ENCODE peak calls at places on chromosomes 13 and 19, in eight cellular contexts. One of them, this sample, is unnamed.

GRCh38 chr13:113123226-113124150 is 889 bp downstream of the F10 start:
- DNase-seq in Peyer's patch: peak; percentile 42
- DNase-seq in stomach: no peak
- DNase-seq in suprapubic skin: peak; percentile 77
- DNase-seq in upper lobe of left lung: no peak
- DNase-seq in IMR-90: no peak
- DNase-seq in HCT116: no peak
- DNase-seq in tibial nerve: no peak
- DNase-seq in this sample: no peak

GRCh38 chr13:114078501-114079451 is 53.6 kb downstream of the RASA3 start:
- DNase-seq in Peyer's patch: peak; percentile 50
- DNase-seq in stomach: peak; percentile 36
- DNase-seq in suprapubic skin: peak; percentile 87
- DNase-seq in upper lobe of left lung: peak; percentile 20
- DNase-seq in IMR-90: peak; percentile 84
- DNase-seq in HCT116: no peak
- DNase-seq in tibial nerve: peak; percentile 53
- DNase-seq in this sample: peak; percentile 12

GRCh38 chr13:113924184-113924583 is 49.7 kb downstream of the C13orf46 start:
- DNase-seq in Peyer's patch: no peak
- DNase-seq in stomach: peak; percentile 2
- DNase-seq in suprapubic skin: no peak
- DNase-seq in upper lobe of left lung: no peak
- DNase-seq in IMR-90: no peak
- DNase-seq in HCT116: no peak
- DNase-seq in tibial nerve: no peak
- DNase-seq in this sample: no peak

GRCh38 chr19:11378319-11379189 is 4.1 kb downstream of the SWSAP1 start:
- DNase-seq in Peyer's patch: no peak
- DNase-seq in stomach: peak; percentile 62
- DNase-seq in suprapubic skin: no peak
- DNase-seq in upper lobe of left lung: peak; percentile 47
- DNase-seq in IMR-90: peak; percentile 89
- DNase-seq in HCT116: no peak
- DNase-seq in tibial nerve: no peak
- DNase-seq in this sample: peak; percentile 58

GRCh38 chr13:60158321-60158801 is 5.4 kb downstream of the DIAPH3 start:
- DNase-seq in Peyer's patch: no peak
- DNase-seq in stomach: no peak
- DNase-seq in suprapubic skin: no peak
- DNase-seq in upper lobe of left lung: no peak
- DNase-seq in IMR-90: no peak
- DNase-seq in HCT116: no peak
- DNase-seq in tibial nerve: no peak
- DNase-seq in this sample: no peak

GRCh38 chr13:30421093-30422055 is 919 bp upstream of the UBE2L5 start:
- DNase-seq in Peyer's patch: peak; percentile 85
- DNase-seq in stomach: peak; percentile 82
- DNase-seq in suprapubic skin: peak; percentile 92
- DNase-seq in upper lobe of left lung: peak; percentile 83
- DNase-seq in IMR-90: peak; percentile 80
- DNase-seq in HCT116: no peak
- DNase-seq in tibial nerve: peak; percentile 76
- DNase-seq in this sample: peak; percentile 86

GRCh38 chr19:7895565-7895964 is 7.3 kb downstream of the LRRC8E start:
- DNase-seq in Peyer's patch: peak; percentile 40
- DNase-seq in stomach: no peak
- DNase-seq in suprapubic skin: no peak
- DNase-seq in upper lobe of left lung: no peak
- DNase-seq in IMR-90: no peak
- DNase-seq in HCT116: no peak
- DNase-seq in tibial nerve: no peak
- DNase-seq in this sample: no peak

GRCh38 chr13:62847520-62847919 is 1431.9 kb upstream of the PCDH20 start:
- DNase-seq in Peyer's patch: no peak
- DNase-seq in stomach: no peak
- DNase-seq in suprapubic skin: no peak
- DNase-seq in upper lobe of left lung: no peak
- DNase-seq in IMR-90: no peak
- DNase-seq in HCT116: no peak
- DNase-seq in tibial nerve: no peak
- DNase-seq in this sample: no peak

GRCh38 chr13:35804901-35805300 is 326.3 kb downstream of the DCLK1 start:
- DNase-seq in Peyer's patch: no peak
- DNase-seq in stomach: no peak
- DNase-seq in suprapubic skin: no peak
- DNase-seq in upper lobe of left lung: no peak
- DNase-seq in IMR-90: peak; percentile 35
- DNase-seq in HCT116: no peak
- DNase-seq in tibial nerve: no peak
- DNase-seq in this sample: no peak

GRCh38 chr19:42242512-42243409 is at the start of gene GSK3A:
- DNase-seq in Peyer's patch: peak; percentile 99
- DNase-seq in stomach: peak; percentile 98
- DNase-seq in suprapubic skin: peak; percentile 99
- DNase-seq in upper lobe of left lung: peak; percentile 99
- DNase-seq in IMR-90: peak; percentile 99
- DNase-seq in HCT116: peak; percentile 99
- DNase-seq in tibial nerve: peak; percentile 98
- DNase-seq in this sample: peak; percentile 99

GRCh38 chr19:18898081-18898532 is 2.1 kb upstream of the CERS1 start:
- DNase-seq in Peyer's patch: no peak
- DNase-seq in stomach: no peak
- DNase-seq in suprapubic skin: no peak
- DNase-seq in upper lobe of left lung: no peak
- DNase-seq in IMR-90: no peak
- DNase-seq in HCT116: no peak
- DNase-seq in tibial nerve: no peak
- DNase-seq in this sample: no peak

GRCh38 chr19:49339364-49340068 is 4.3 kb downstream of the CD37 start:
- DNase-seq in Peyer's patch: peak; percentile 75
- DNase-seq in stomach: peak; percentile 87
- DNase-seq in suprapubic skin: peak; percentile 92
- DNase-seq in upper lobe of left lung: peak; percentile 91
- DNase-seq in IMR-90: peak; percentile 50
- DNase-seq in HCT116: no peak
- DNase-seq in tibial nerve: peak; percentile 73
- DNase-seq in this sample: peak; percentile 88

GRCh38 chr19:35533201-35533821 is at the start of gene GAPDHS:
- DNase-seq in Peyer's patch: no peak
- DNase-seq in stomach: no peak
- DNase-seq in suprapubic skin: no peak
- DNase-seq in upper lobe of left lung: no peak
- DNase-seq in IMR-90: peak; percentile 43
- DNase-seq in HCT116: no peak
- DNase-seq in tibial nerve: no peak
- DNase-seq in this sample: no peak

GRCh38 chr19:36093687-36094086 is 17.3 kb upstream of the OVOL3 start:
- DNase-seq in Peyer's patch: no peak
- DNase-seq in stomach: no peak
- DNase-seq in suprapubic skin: no peak
- DNase-seq in upper lobe of left lung: no peak
- DNase-seq in IMR-90: no peak
- DNase-seq in HCT116: no peak
- DNase-seq in tibial nerve: no peak
- DNase-seq in this sample: no peak

GRCh38 chr19:45424191-45425058 is 708 bp upstream of the ERCC1 start:
- DNase-seq in Peyer's patch: peak; percentile 76
- DNase-seq in stomach: peak; percentile 62
- DNase-seq in suprapubic skin: no peak
- DNase-seq in upper lobe of left lung: peak; percentile 84
- DNase-seq in IMR-90: peak; percentile 98
- DNase-seq in HCT116: peak; percentile 91
- DNase-seq in tibial nerve: no peak
- DNase-seq in this sample: peak; percentile 65

GRCh38 chr13:100818706-100819105 is 144.1 kb upstream of the TMTC4 start:
- DNase-seq in Peyer's patch: no peak
- DNase-seq in stomach: peak; percentile 47
- DNase-seq in suprapubic skin: no peak
- DNase-seq in upper lobe of left lung: no peak
- DNase-seq in IMR-90: no peak
- DNase-seq in HCT116: no peak
- DNase-seq in tibial nerve: no peak
- DNase-seq in this sample: no peak

GRCh38 chr13:68232351-68233130 is 1002.4 kb upstream of the PCDH9 start:
- DNase-seq in Peyer's patch: no peak
- DNase-seq in stomach: no peak
- DNase-seq in suprapubic skin: no peak
- DNase-seq in upper lobe of left lung: no peak
- DNase-seq in IMR-90: no peak
- DNase-seq in HCT116: no peak
- DNase-seq in tibial nerve: no peak
- DNase-seq in this sample: no peak

GRCh38 chr19:14354445-14354844 is 26.8 kb upstream of the ADGRE5 start:
- DNase-seq in Peyer's patch: no peak
- DNase-seq in stomach: no peak
- DNase-seq in suprapubic skin: no peak
- DNase-seq in upper lobe of left lung: no peak
- DNase-seq in IMR-90: no peak
- DNase-seq in HCT116: no peak
- DNase-seq in tibial nerve: no peak
- DNase-seq in this sample: no peak

DNA sequence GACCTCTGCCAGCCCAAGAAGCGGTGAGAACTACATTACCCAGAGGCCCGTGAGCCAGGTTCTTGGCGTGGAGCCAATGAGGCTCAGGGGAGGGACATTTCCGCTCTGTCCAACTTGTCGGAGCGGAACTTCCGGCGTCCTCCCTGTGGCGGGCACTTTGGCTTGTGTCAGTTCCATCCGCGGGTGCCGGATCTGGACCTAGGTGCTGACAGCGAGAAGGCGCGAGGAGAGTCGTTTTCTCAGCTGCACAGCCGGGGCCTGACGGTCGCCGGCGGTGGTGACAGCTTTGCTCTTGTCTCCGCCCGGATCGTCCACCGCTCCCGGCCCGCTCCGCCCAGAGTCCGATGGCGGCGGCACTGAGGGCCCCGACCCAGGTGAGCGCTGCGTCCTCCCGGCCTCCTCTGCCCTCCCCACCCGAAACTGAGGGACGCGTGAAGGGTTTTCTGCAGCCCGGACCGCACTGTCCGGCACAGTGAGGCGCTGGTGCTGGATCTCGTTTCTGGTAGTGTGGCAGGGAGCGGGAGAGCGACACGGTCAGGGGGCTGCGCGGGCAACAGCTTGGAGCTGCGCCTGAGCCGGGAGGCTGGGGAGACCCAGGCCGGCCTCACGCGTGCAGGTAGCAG is at the start of gene ZNF530:
- DNase-seq in Peyer's patch: peak; percentile 92
- DNase-seq in stomach: peak; percentile 96
- DNase-seq in suprapubic skin: peak; percentile 96
- DNase-seq in upper lobe of left lung: peak; percentile 93
- DNase-seq in IMR-90: peak; percentile 91
- DNase-seq in HCT116: peak; percentile 88
- DNase-seq in tibial nerve: peak; percentile 87
- DNase-seq in this sample: peak; percentile 96
- TF ChIP-seq POLR2A in Peyer's patch: no peak
- TF ChIP-seq POLR2A in stomach: no peak
- TF ChIP-seq POLR2A in suprapubic skin: no peak
- TF ChIP-seq POLR2A in upper lobe of left lung: no peak
- TF ChIP-seq POLR2A in IMR-90: no peak
- TF ChIP-seq POLR2A in HCT116: no peak
- TF ChIP-seq POLR2A in tibial nerve: no peak
- TF ChIP-seq POLR2A in this sample: no peak

GRCh38 chr19:50673118-50673517 is 23.9 kb downstream of the C19orf81 start:
- DNase-seq in Peyer's patch: no peak
- DNase-seq in stomach: no peak
- DNase-seq in suprapubic skin: no peak
- DNase-seq in upper lobe of left lung: no peak
- DNase-seq in IMR-90: no peak
- DNase-seq in HCT116: no peak
- DNase-seq in tibial nerve: no peak
- DNase-seq in this sample: no peak
- H3K27me3 ChIP-seq in Peyer's patch: no peaks in the 10 kb centered on the region
- H3K27me3 ChIP-seq in stomach: peaks cover 99% of the 10 kb centered on the region
- H3K27me3 ChIP-seq in suprapubic skin: peaks cover 64% of the 10 kb centered on the region
- H3K27me3 ChIP-seq in upper lobe of left lung: peaks cover 12% of the 10 kb centered on the region
- H3K27me3 ChIP-seq in IMR-90: peaks cover 31% of the 10 kb centered on the region
- H3K27me3 ChIP-seq in HCT116: no peaks in the 10 kb centered on the region
- H3K27me3 ChIP-seq in tibial nerve: no peaks in the 10 kb centered on the region
- H3K27me3 ChIP-seq in this sample: no peaks in the 10 kb centered on the region

GRCh38 chr19:56727731-56728130 is 56.2 kb upstream of the ZNF835 start:
- DNase-seq in Peyer's patch: no peak
- DNase-seq in stomach: no peak
- DNase-seq in suprapubic skin: no peak
- DNase-seq in upper lobe of left lung: no peak
- DNase-seq in IMR-90: no peak
- DNase-seq in HCT116: no peak
- DNase-seq in tibial nerve: no peak
- DNase-seq in this sample: no peak

GRCh38 chr19:56736571-56736970 is 65.0 kb upstream of the ZNF835 start:
- DNase-seq in Peyer's patch: no peak
- DNase-seq in stomach: no peak
- DNase-seq in suprapubic skin: no peak
- DNase-seq in upper lobe of left lung: no peak
- DNase-seq in IMR-90: no peak
- DNase-seq in HCT116: no peak
- DNase-seq in tibial nerve: no peak
- DNase-seq in this sample: no peak

GRCh38 chr19:56732974-56733373 is 61.4 kb upstream of the ZNF835 start:
- DNase-seq in Peyer's patch: no peak
- DNase-seq in stomach: no peak
- DNase-seq in suprapubic skin: no peak
- DNase-seq in upper lobe of left lung: no peak
- DNase-seq in IMR-90: no peak
- DNase-seq in HCT116: no peak
- DNase-seq in tibial nerve: no peak
- DNase-seq in this sample: no peak
- H3K9me3 ChIP-seq in Peyer's patch: no peaks in the 10 kb centered on the region
- H3K9me3 ChIP-seq in stomach: peaks cover 61% of the 10 kb centered on the region
- H3K9me3 ChIP-seq in suprapubic skin: peaks cover 18% of the 10 kb centered on the region
- H3K9me3 ChIP-seq in upper lobe of left lung: peaks cover 3% of the 10 kb centered on the region
- H3K9me3 ChIP-seq in IMR-90: peaks cover 30% of the 10 kb centered on the region
- H3K9me3 ChIP-seq in HCT116: peaks cover 16% of the 10 kb centered on the region
- H3K9me3 ChIP-seq in tibial nerve: peaks cover 3% of the 10 kb centered on the region
- H3K9me3 ChIP-seq in this sample: no peaks in the 10 kb centered on the region

DNA sequence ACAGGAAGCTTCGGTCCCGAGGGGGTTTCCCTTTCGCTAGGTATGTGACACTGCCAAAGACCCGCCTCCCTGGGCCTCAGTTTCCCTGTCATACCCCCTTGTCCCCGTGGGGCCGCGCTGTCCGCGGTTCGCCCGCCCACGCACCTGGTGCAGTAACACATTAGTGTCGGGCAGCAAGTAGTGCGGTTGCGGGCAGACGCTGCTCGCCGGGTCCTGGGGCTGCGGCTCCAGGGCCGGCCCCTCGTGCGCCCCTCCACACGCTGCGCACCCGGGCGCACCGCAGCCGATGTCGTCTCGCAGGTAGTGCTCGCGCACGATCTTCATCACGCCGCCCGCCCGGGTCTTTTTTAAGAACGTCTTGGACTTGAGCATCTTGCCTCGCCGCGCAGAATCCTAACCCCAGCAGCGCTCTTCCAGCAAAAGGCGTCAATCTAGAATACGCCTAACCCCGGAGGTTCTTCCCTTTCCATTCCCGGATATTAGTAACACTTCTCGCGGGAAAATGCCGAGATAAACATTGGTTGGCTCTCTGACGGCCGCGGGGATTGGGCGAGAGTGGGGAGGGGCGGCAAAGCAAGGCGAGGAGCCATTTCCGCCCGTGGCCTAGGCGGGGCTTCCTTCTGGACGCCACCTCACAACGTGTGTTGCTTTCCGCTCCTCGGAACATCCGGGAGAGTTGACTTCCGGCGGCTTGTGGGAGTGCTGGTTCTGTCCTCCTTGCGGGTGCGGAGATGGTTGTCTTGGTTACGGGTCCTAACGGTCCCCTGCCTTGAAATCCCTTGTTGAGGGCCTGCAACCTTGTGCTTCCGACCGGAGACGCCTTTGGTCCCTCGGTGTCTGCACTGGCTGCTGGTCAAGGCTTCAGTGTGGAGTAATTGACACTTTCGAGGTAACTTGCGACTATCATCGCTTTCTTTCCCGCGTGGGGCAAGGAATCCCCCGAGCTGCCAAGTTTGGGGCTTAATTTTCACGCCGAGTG is at the start of the genes DIS3 and PIBF1:
- DNase-seq in Peyer's patch: peak; percentile 97
- DNase-seq in stomach: peak; percentile 96
- DNase-seq in suprapubic skin: peak; percentile 99
- DNase-seq in upper lobe of left lung: peak; percentile 98
- DNase-seq in IMR-90: peak; percentile 98
- DNase-seq in HCT116: peak; percentile 96
- DNase-seq in tibial nerve: peak; percentile 93
- DNase-seq in this sample: peak; percentile 97
- TF ChIP-seq POLR2A in Peyer's patch: peak; percentile 93
- TF ChIP-seq POLR2A in stomach: no peak
- TF ChIP-seq POLR2A in suprapubic skin: peak; percentile 20
- TF ChIP-seq POLR2A in upper lobe of left lung: peak; percentile 74
- TF ChIP-seq POLR2A in IMR-90: peak; percentile 91
- TF ChIP-seq POLR2A in HCT116: peak; percentile 83
- TF ChIP-seq POLR2A in tibial nerve: peak; percentile 45
- TF ChIP-seq POLR2A in this sample: peak; percentile 59